ENCODE peak calls at places on chromosomes 6 and 20, in four cellular contexts. N is immature natural killer cell, P is T follicular helper cell, V is aorta. X is an unnamed sample.

GRCh38 chr6:150547511-150548222 is 52.0 kb upstream of the PLEKHG1 start:
- DNase-seq in N (no peak), P (no peak), V (no peak), X (no peak)

GRCh38 chr20:5073154-5074049 is 46.4 kb downstream of the PCNA start:
- DNase-seq in N (no peak), P (no peak), V (peak), X (no peak)

GRCh38 chr6:44667226-44667625 is 279.7 kb downstream of the CDC5L start:
- DNase-seq in N (no peak), P (no peak), V (no peak), X (no peak)

GRCh38 chr6:22943331-22943730 is 374.0 kb downstream of the HDGFL1 start:
- DNase-seq in N (no peak), P (no peak), V (no peak), X (no peak)

GRCh38 chr6:48817714-48818113 is 645.3 kb downstream of the MMUT start:
- DNase-seq in N (no peak), P (no peak), V (no peak), X (no peak)

GRCh38 chr20:47181056-47181862 is 175.2 kb downstream of the ZMYND8 start:
- DNase-seq in N (no peak), P (no peak), V (no peak), X (no peak)

GRCh38 chr6:167993831-167994230 is 3.6 kb upstream of the KIF25 start:
- DNase-seq in N (no peak), P (no peak), V (no peak), X (no peak)

GRCh38 chr6:41887355-41887754 is 7.8 kb downstream of the USP49 start:
- DNase-seq in N (no peak), P (no peak), V (no peak), X (no peak)

GRCh38 chr6:149480502-149481280 is 4.1 kb downstream of the ZC3H12D start:
- DNase-seq in N (no peak), P (peak), V (no peak), X (peak)

GRCh38 chr20:3068986-3069900 is 2.2 kb upstream of the OXT start:
- DNase-seq in N (no peak), P (peak), V (no peak), X (peak)

GRCh38 chr6:159838020-159838744 is 38.1 kb downstream of the PNLDC1 start:
- DNase-seq in N (no peak), P (no peak), V (no peak), X (no peak)

GRCh38 chr6:79525272-79526100 is 11.7 kb downstream of the LCA5 start:
- DNase-seq in N (no peak), P (no peak), V (no peak), X (no peak)

GRCh38 chr20:36717657-36718056 is 28.2 kb downstream of the NDRG3 start:
- DNase-seq in N (peak), P (no peak), V (no peak), X (no peak)

GRCh38 chr6:74409447-74409846 is 713.4 kb downstream of the CD109 start:
- DNase-seq in N (no peak), P (no peak), V (no peak), X (no peak)

GRCh38 chr20:20393770-20394169 is 25.9 kb downstream of the INSM1 start:
- DNase-seq in N (no peak), P (no peak), V (no peak), X (no peak)

GRCh38 chr6:43269273-43270007 is 26.2 kb downstream of the TTBK1 start:
- DNase-seq in N (peak), P (peak), V (no peak), X (peak)

GRCh38 chr20:40251284-40251932 is 437.6 kb downstream of the MAFB start:
- DNase-seq in N (no peak), P (no peak), V (no peak), X (no peak)

GRCh38 chr6:112044856-112045255 is 9.0 kb upstream of the CCN6 start:
- DNase-seq in N (no peak), P (no peak), V (peak), X (no peak)

GRCh38 chr6:157392927-157393666 is 12.1 kb downstream of the ZDHHC14 start:
- DNase-seq in N (no peak), P (no peak), V (no peak), X (no peak)

GRCh38 chr6:40162074-40162473 is 227.8 kb upstream of the MOCS1 start:
- DNase-seq in N (no peak), P (no peak), V (no peak), X (no peak)

X was measured in T-cell.